ENCODE peak calls at places on chromosomes 13 and 19, in eight cellular contexts. C is nucleus accumbens; P is activated T-cell treated with anti-CD3 and anti-CD28 coated beads, Interleukin-2, amount 50 U/mL, for 72 hours; I is uterus; L is A673; A is effector memory CD4-positive, alpha-beta T cell; X is NCI-H187 treated with DMSO at 0.1 percent for 48 hours; T is naive thymus-derived CD8-positive, alpha-beta T cell. O is an unnamed sample.

GRCh38 chr19:16657384-16657783 is 2.6 kb downstream of the SMIM7 start:
- DNase-seq in P (no peak), T (no peak), X (no peak), C (no peak), L (no peak), I (no peak), A (no peak), O (no peak)

GRCh38 chr13:30053904-30054303 is 203.5 kb upstream of the UBL3 start:
- DNase-seq in L (no peak), T (no peak), X (no peak), C (no peak), P (no peak), A (no peak), I (no peak), O (no peak)

GRCh38 chr13:21077360-21078353 is 16.3 kb upstream of the LATS2 start:
- DNase-seq in I (no peak), X (no peak), C (no peak), P (no peak), A (no peak), T (no peak), L (no peak), O (no peak)

GRCh38 chr19:57465680-57466381 is 8.9 kb upstream of the VN1R1 start:
- DNase-seq in P (peak; percentile 29), T (no peak), C (no peak), I (no peak), X (no peak), A (no peak), L (peak; percentile 66), O (peak; percentile 25)

GRCh38 chr13:43785681-43786471 is 896 bp downstream of the ENOX1 start:
- DNase-seq in X (peak; percentile 72), T (no peak), I (peak; percentile 86), A (no peak), P (peak; percentile 38), C (peak; percentile 87), L (peak; percentile 73), O (peak; percentile 78)

GRCh38 chr19:11986754-11987153 is 21.9 kb downstream of the ZNF763 start:
- DNase-seq in P (no peak), X (no peak), C (no peak), L (no peak), I (no peak), A (no peak), T (no peak), O (no peak)

GRCh38 chr19:57437931-57438330 is 2.8 kb downstream of the ZNF749 start:
- DNase-seq in L (no peak), T (no peak), A (no peak), I (no peak), P (no peak), X (no peak), C (no peak), O (no peak)

GRCh38 chr19:44694184-44694579 is 4.8 kb upstream of the CEACAM16 start:
- DNase-seq in P (peak; percentile 34), L (peak; percentile 34), T (no peak), C (no peak), A (no peak), X (no peak), I (no peak), O (no peak)